ENCODE peak calls at places on chromosome 11, in six cellular contexts. I is HL-60, Q is RWPE1, V is NCI-H1694, T is mesothelial cell of epicardium, U is HT1080. P is an unnamed sample.

GRCh38 chr11:85941380-85941973 is 86.3 kb downstream of the CCDC83 start:
- DNase-seq in T (no peak), I (no peak), U (peak; percentile 60), V (peak; percentile 9), Q (peak; percentile 39), P (peak; percentile 71)

GRCh38 chr11:71078482-71078881 is 173.9 kb downstream of the SHANK2 start:
- DNase-seq in Q (no peak), I (no peak), V (no peak), U (no peak), T (no peak), P (no peak)

GRCh38 chr11:94740083-94740974 is 27.8 kb upstream of the AMOTL1 start:
- DNase-seq in T (peak; percentile 69), Q (no peak), U (no peak), V (no peak), I (no peak), P (peak; percentile 83)

GRCh38 chr11:102850973-102851745 is 7.8 kb upstream of the MMP3 start:
- DNase-seq in I (no peak), Q (peak; percentile 67), T (no peak), V (no peak), U (peak; percentile 93), P (no peak)

GRCh38 chr11:75821202-75821601 is 6.2 kb downstream of the UVRAG start:
- DNase-seq in I (no peak), V (no peak), T (no peak), Q (no peak), U (no peak), P (no peak)

GRCh38 chr11:44104472-44105294 is 9.2 kb downstream of the EXT2 start:
- DNase-seq in T (no peak), V (no peak), U (no peak), Q (no peak), I (no peak), P (no peak)

GRCh38 chr11:73185680-73186293 is 32.3 kb upstream of the P2RY2 start:
- DNase-seq in U (peak; percentile 96), Q (peak; percentile 79), T (no peak), V (no peak), I (peak; percentile 91), P (no peak)

GRCh38 chr11:95076416-95076815 is 9.7 kb downstream of the SRSF8 start:
- DNase-seq in V (no peak), I (no peak), Q (peak; percentile 26), T (no peak), U (no peak), P (peak; percentile 66)

GRCh38 chr11:100550910-100551309 is 136.2 kb upstream of the ARHGAP42 start:
- DNase-seq in Q (no peak), I (no peak), V (no peak), T (no peak), U (no peak), P (no peak)

GRCh38 chr11:1832181-1832988 is 2.4 kb upstream of the SYT8 start:
- DNase-seq in I (no peak), T (peak; percentile 86), U (no peak), V (no peak), Q (no peak), P (peak; percentile 82)

GRCh38 chr11:66700337-66700736 is 22.6 kb upstream of the RBM4B start:
- DNase-seq in U (no peak), Q (no peak), T (no peak), I (no peak), V (no peak), P (no peak)

GRCh38 chr11:120236169-120237107 is 3.5 kb upstream of the POU2F3 start:
- DNase-seq in V (no peak), U (peak; percentile 90), Q (peak; percentile 55), I (no peak), T (no peak), P (no peak)